ENCODE peak calls at places on chromosomes 3 and 15, in five cellular contexts. B is Panc1, U is GM23338, V is transverse colon, H is stomach. E is an unnamed sample.

GRCh38 chr15:62497356-62497755 is 332.3 kb upstream of the C2CD4B start:
- DNase-seq in H (no peak), B (no peak), U (no peak), V (no peak), E (no peak)

GRCh38 chr15:78024141-78024567 is 53.4 kb downstream of the TBC1D2B start:
- DNase-seq in V (no peak), B (no peak), H (no peak), U (no peak), E (peak)

GRCh38 chr3:66107855-66108254 is 69.1 kb upstream of the MAGI1 start:
- DNase-seq in U (no peak), V (no peak), H (no peak), B (no peak), E (no peak)

GRCh38 chr3:57832925-57833324 is 76.8 kb downstream of the SLMAP start:
- DNase-seq in H (no peak), V (no peak), B (no peak), U (peak), E (no peak)

GRCh38 chr3:71854096-71854495 is 69.1 kb upstream of the PROK2 start:
- DNase-seq in U (no peak), V (no peak), H (no peak), B (no peak), E (no peak)

GRCh38 chr3:133996996-133997395 is 32.7 kb downstream of the SLCO2A1 start:
- DNase-seq in V (no peak), B (no peak), U (no peak), H (no peak), E (peak)

GRCh38 chr3:49903451-49904424 is at the start of gene MST1R:
- DNase-seq in U (peak), V (peak), H (peak), B (no peak), E (peak)

GRCh38 chr15:51093865-51094605 is 671 bp downstream of the TNFAIP8L3 start:
- DNase-seq in U (peak), V (peak), B (no peak), H (no peak), E (peak)

GRCh38 chr15:100759698-100760356 is 119.8 kb upstream of the ALDH1A3 start:
- DNase-seq in B (peak), H (no peak), V (no peak), U (no peak), E (no peak)

GRCh38 chr15:31472636-31473383 is 146.2 kb downstream of the KLF13 start:
- DNase-seq in H (peak), V (peak), U (no peak), B (no peak), E (no peak)

GRCh38 chr3:47985376-47985775 is 30.8 kb downstream of the MAP4 start:
- DNase-seq in B (no peak), U (no peak), H (no peak), V (no peak), E (no peak)

GRCh38 chr3:126153695-126154360 is 26.6 kb downstream of the ALDH1L1 start:
- DNase-seq in B (no peak), U (no peak), H (no peak), V (no peak), E (peak)

GRCh38 chr3:20136231-20136630 is 49.8 kb downstream of the SGO1 start:
- DNase-seq in B (no peak), V (no peak), U (no peak), H (no peak), E (no peak)

GRCh38 chr3:157046520-157046919 is 113.4 kb downstream of the CCNL1 start:
- DNase-seq in U (no peak), V (no peak), H (no peak), B (no peak), E (no peak)

GRCh38 chr3:131077904-131078303 is 51.2 kb downstream of the NEK11 start:
- DNase-seq in B (no peak), V (no peak), U (peak), H (no peak), E (no peak)

GRCh38 chr3:184662192-184662591 is 49.7 kb downstream of the MAGEF1 start:
- DNase-seq in U (no peak), H (no peak), B (no peak), V (no peak), E (no peak)

GRCh38 chr3:25604107-25604805 is 60.5 kb downstream of the TOP2B start:
- DNase-seq in B (no peak), U (no peak), V (no peak), H (no peak), E (no peak)

GRCh38 chr15:101169457-101170071 is 82.3 kb downstream of the CHSY1 start:
- DNase-seq in H (no peak), U (no peak), B (no peak), V (no peak), E (peak)

GRCh38 chr3:127982155-127982554 is 67.1 kb downstream of the KBTBD12 start:
- DNase-seq in U (no peak), B (no peak), V (no peak), H (no peak), E (no peak)

GRCh38 chr15:75089781-75090734 is 66.7 kb downstream of the PPCDC start:
- DNase-seq in V (no peak), B (no peak), U (no peak), H (no peak), E (peak)

GRCh38 chr3:115562636-115563267 is 60.6 kb upstream of the GAP43 start:
- DNase-seq in H (no peak), V (no peak), B (no peak), U (no peak), E (no peak)

GRCh38 chr15:63381301-63382192 is at the start of gene CA12:
- DNase-seq in H (peak), B (no peak), V (peak), U (peak), E (peak)

GRCh38 chr15:93048759-93049161 is 40.3 kb downstream of the RGMA start:
- DNase-seq in B (no peak), V (peak), U (no peak), H (no peak), E (peak)

GRCh38 chr15:68334661-68335124 is 57.1 kb downstream of the FEM1B start:
- DNase-seq in V (no peak), H (no peak), U (no peak), B (no peak), E (no peak)

GRCh38 chr3:23877324-23877980 is 39.3 kb downstream of the NKIRAS1 start:
- DNase-seq in U (no peak), H (no peak), B (no peak), V (no peak), E (no peak)

GRCh38 chr3:36227982-36228381 is 152.3 kb upstream of the STAC start:
- DNase-seq in H (no peak), B (no peak), V (no peak), U (no peak), E (no peak)

GRCh38 chr15:63595688-63596087 is 1.5 kb upstream of the FBXL22 start:
- DNase-seq in H (no peak), B (no peak), U (no peak), V (no peak), E (no peak)

DNA sequence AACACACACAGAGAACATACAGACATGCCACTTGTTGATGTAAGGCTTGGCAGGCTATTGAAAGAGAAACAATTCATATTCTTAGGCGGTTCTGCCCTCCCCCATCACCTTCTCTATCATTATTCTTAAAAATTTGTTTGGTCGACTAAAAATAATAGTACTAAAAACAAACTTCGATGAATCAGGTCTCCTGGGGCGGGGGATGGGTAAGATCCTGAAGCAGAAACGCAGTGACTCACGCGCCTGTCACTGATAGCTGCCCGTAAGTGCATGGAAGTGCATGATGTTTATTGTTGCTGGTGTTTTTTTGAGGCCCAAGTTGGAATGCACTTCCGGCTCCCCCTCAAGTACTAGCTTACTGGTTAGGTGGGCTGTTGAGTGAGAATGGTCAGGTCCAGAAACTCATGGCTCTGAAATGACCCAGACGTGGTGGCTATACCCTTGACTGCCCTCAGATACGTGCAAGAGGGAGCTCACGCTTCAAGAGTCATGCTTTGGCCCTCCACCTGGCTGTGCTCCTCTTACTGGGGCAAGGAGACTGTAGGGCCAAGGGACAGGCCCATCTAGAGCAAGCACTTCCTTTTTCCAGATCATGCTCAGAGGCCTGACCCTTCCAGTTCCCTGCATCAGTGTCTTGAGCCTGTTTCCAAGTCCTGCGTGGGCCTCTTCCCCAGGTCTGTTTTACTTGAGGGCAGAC is 10.9 kb downstream of the SMAD3 start:
- DNase-seq in B (no peak), H (peak), V (no peak), U (no peak), E (no peak)
- TF ChIP-seq POLR2AphosphoS5 in B (peak), H (no peak), V (no peak), U (no peak), E (no peak)

GRCh38 chr3:172246107-172246870 is 202.0 kb downstream of the GHSR start:
- DNase-seq in V (no peak), U (no peak), B (no peak), H (peak), E (no peak)
- TF ChIP-seq POLR2AphosphoS5 in V (no peak), U (no peak), B (no peak), H (no peak), E (no peak)

GRCh38 chr15:90489944-90490343 is 39.8 kb upstream of the CRTC3 start:
- DNase-seq in U (no peak), H (no peak), V (no peak), B (no peak), E (no peak)
- TF ChIP-seq POLR2AphosphoS5 in U (no peak), H (no peak), V (no peak), B (no peak), E (no peak)

GRCh38 chr15:57557810-57558209 is 33.9 kb upstream of the MYZAP start:
- DNase-seq in H (no peak), B (no peak), V (no peak), U (no peak), E (no peak)

GRCh38 chr15:57562220-57562769 is 29.4 kb upstream of the MYZAP start:
- DNase-seq in H (no peak), B (no peak), V (no peak), U (no peak), E (no peak)

GRCh38 chr15:57563416-57563815 is 28.3 kb upstream of the MYZAP start:
- DNase-seq in V (no peak), U (no peak), H (no peak), B (no peak), E (no peak)

GRCh38 chr15:57559875-57560274 is 31.8 kb upstream of the MYZAP start:
- DNase-seq in H (peak), U (peak), B (peak), V (peak), E (no peak)

GRCh38 chr15:57560976-57561711 is 30.6 kb upstream of the MYZAP start:
- DNase-seq in V (peak), H (peak), B (peak), U (peak), E (peak)
- TF ChIP-seq POLR2AphosphoS5 in V (no peak), H (peak), B (no peak), U (no peak), E (peak)

GRCh38 chr3:100634493-100635272 is 25.3 kb downstream of the ADGRG7 start:
- DNase-seq in U (peak), H (peak), B (no peak), V (peak), E (no peak)

GRCh38 chr3:100641471-100642032 is 32.2 kb downstream of the ADGRG7 start:
- DNase-seq in V (no peak), B (no peak), U (no peak), H (no peak), E (no peak)

GRCh38 chr3:100640633-100641032 is 31.2 kb downstream of the ADGRG7 start:
- DNase-seq in H (no peak), V (no peak), B (no peak), U (no peak), E (no peak)

GRCh38 chr3:100635273-100635701 is 25.9 kb downstream of the ADGRG7 start:
- DNase-seq in V (peak), H (peak), B (no peak), U (no peak), E (no peak)

DNA sequence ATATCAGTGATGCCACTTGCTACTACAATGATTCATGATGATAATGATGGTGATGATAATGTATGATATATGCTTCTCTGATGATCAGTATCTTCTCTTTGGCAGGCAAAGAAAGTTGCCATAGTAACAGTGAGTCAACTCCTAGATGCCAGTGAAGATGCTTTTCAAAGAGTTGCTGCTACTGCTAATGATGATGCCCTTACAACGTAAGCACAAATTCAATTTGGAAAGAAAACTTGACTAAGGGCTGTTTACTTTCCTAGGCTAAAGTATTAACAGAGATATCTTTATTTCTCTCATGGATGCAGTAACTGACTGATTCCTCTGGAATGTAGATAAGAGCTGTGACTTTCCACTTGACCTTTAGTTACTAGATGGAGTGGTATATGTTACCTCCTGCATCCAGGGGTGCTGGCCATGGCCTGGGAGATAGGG is 27.8 kb downstream of the ADGRG7 start:
- DNase-seq in V (no peak), H (no peak), B (no peak), U (no peak), E (no peak)
- TF ChIP-seq POLR2AphosphoS5 in V (no peak), H (no peak), B (no peak), U (no peak), E (no peak)

GRCh38 chr3:44554626-44555592 is at the start of gene ZKSCAN7:
- DNase-seq in V (peak), U (peak), H (peak), B (no peak), E (peak)
- TF ChIP-seq POLR2AphosphoS5 in V (no peak), U (peak), H (no peak), B (no peak), E (no peak)

GRCh38 chr3:149620291-149621020 is 37.4 kb downstream of the WWTR1 start:
- DNase-seq in B (no peak), U (no peak), V (no peak), H (no peak), E (no peak)

GRCh38 chr3:149623819-149624218 is 34.0 kb downstream of the WWTR1 start:
- DNase-seq in H (no peak), B (no peak), U (no peak), V (no peak), E (no peak)

GRCh38 chr3:149618151-149619123 is 39.4 kb downstream of the WWTR1 start:
- DNase-seq in H (no peak), V (no peak), B (no peak), U (no peak), E (no peak)

GRCh38 chr3:149625795-149626194 is 32.0 kb downstream of the WWTR1 start:
- DNase-seq in B (no peak), V (no peak), H (no peak), U (no peak), E (no peak)

GRCh38 chr3:149621218-149622005 is 36.4 kb downstream of the WWTR1 start:
- DNase-seq in U (peak), B (no peak), H (no peak), V (no peak), E (no peak)
- TF ChIP-seq POLR2AphosphoS5 in U (no peak), B (peak), H (no peak), V (no peak), E (no peak)

DNA sequence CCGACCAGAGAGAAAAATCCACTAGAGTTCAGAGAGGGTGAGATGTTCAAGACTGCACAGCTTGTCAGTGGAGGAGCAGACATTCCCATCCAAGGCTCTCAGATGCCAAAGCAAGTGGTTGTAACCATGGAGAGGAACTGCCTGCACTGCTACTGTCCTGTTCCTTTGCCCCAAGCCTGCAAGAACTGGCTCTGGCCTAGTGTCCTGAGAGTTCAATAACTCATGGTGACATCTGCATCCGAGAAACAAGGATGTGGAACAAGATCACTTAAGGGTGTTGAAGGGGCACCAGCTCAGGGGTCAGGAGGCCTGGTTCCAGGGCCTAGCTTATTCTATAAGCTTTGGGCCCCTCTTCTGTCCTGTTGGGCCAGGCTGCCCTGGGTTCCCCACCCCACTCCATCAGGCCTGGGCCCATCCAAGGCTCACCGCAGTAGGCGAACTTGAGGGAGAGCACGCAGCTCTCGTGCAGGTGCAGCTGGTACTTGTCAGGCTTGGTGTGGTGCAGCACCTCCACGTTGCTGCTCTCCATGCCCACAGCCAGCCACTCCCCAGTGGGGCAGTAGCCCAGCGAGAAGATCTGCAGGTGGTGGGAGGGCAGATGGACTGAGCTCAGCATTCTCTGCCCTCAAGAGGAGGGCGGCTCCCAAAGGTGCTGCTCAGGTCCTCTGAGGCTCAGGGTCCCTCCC is 45.6 kb downstream of the TLE3 start:
- DNase-seq in H (no peak), U (no peak), B (no peak), V (no peak), E (peak)
- TF ChIP-seq POLR2AphosphoS5 in H (no peak), U (no peak), B (no peak), V (no peak), E (no peak)

DNA sequence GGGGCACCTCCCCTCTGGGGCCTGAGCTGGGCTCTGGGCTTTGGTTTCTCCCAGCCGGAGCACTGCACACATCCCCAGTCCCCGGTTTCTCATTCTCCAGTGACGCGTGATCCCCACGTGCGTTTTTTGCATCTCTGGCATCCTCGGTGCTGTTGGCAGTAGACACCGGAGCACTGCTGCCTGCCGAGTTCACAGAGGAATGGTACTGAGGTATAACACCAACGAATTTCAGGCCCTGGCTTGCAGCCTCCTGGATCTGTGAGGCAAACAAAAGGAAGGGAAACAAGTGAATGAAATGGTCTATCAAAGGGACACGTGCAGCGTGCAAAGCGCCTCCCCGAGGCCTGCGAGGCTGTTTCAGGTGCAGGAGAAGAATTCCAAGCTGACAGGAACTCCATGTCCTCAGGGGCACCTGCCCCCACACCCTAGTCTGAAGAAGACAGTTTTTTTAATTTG is 112.9 kb downstream of the OXNAD1 start:
- DNase-seq in V (no peak), U (peak), B (no peak), H (no peak), E (no peak)
- TF ChIP-seq POLR2AphosphoS5 in V (no peak), U (no peak), B (no peak), H (no peak), E (no peak)

DNA sequence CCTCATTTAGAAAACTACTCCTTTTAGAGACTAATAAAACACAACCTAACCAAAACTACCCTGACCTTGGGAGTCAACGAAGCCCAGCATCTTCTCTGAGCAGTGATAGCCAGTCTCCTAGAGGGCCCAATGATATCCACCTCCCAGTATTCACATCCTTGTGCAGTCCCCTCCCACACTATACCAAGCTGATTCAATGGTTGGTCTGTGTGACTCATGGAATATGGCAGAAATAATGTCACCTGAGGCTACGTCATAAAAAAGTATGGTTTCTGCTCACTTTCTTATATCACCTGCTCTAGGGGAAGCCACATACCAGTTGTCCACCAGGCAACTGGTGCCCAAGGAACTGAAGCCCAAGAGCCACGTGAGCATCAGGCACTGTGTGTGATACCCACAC is 21.4 kb upstream of the USF3 start:
- DNase-seq in V (no peak), B (no peak), H (no peak), U (no peak), E (no peak)
- TF ChIP-seq POLR2AphosphoS5 in V (no peak), B (no peak), H (no peak), U (no peak), E (no peak)

E was measured in sigmoid colon.